ENCODE peak calls at places on chromosomes 11 and 22, in six cellular contexts. One of them, this sample, is unnamed.

GRCh38 chr11:113163291-113164030 is 150.9 kb upstream of the TTC12 start:
- DNase-seq in substantia nigra: no peak
- DNase-seq in cardiac muscle cell: peak
- DNase-seq in mammary epithelial cell: no peak
- DNase-seq in brain microvascular endothelial cell: no peak
- DNase-seq in AG04450: no peak
- DNase-seq in this sample: no peak

GRCh38 chr11:122763108-122763507 is 75.2 kb upstream of the CRTAM start:
- DNase-seq in brain microvascular endothelial cell: no peak
- DNase-seq in AG04450: no peak
- DNase-seq in substantia nigra: no peak
- DNase-seq in mammary epithelial cell: no peak
- DNase-seq in cardiac muscle cell: no peak
- DNase-seq in this sample: no peak

GRCh38 chr11:17012179-17012578 is 2.0 kb downstream of the PLEKHA7 start:
- DNase-seq in substantia nigra: no peak
- DNase-seq in mammary epithelial cell: no peak
- DNase-seq in AG04450: no peak
- DNase-seq in brain microvascular endothelial cell: no peak
- DNase-seq in cardiac muscle cell: no peak
- DNase-seq in this sample: no peak

GRCh38 chr11:11973361-11973800 is 35.0 kb downstream of the DKK3 start:
- DNase-seq in substantia nigra: no peak
- DNase-seq in cardiac muscle cell: peak
- DNase-seq in brain microvascular endothelial cell: no peak
- DNase-seq in AG04450: no peak
- DNase-seq in mammary epithelial cell: no peak
- DNase-seq in this sample: no peak

GRCh38 chr11:102620858-102621561 is 4.1 kb downstream of the MMP20 start:
- DNase-seq in substantia nigra: no peak
- DNase-seq in cardiac muscle cell: peak
- DNase-seq in brain microvascular endothelial cell: peak
- DNase-seq in AG04450: peak
- DNase-seq in mammary epithelial cell: no peak
- DNase-seq in this sample: no peak

GRCh38 chr11:114359342-114359741 is 41.0 kb downstream of the C11orf71 start:
- DNase-seq in cardiac muscle cell: peak
- DNase-seq in AG04450: no peak
- DNase-seq in substantia nigra: no peak
- DNase-seq in mammary epithelial cell: no peak
- DNase-seq in brain microvascular endothelial cell: no peak
- DNase-seq in this sample: no peak

GRCh38 chr22:28034145-28034759 is 115.2 kb upstream of the PITPNB start:
- DNase-seq in brain microvascular endothelial cell: no peak
- DNase-seq in mammary epithelial cell: no peak
- DNase-seq in AG04450: no peak
- DNase-seq in cardiac muscle cell: no peak
- DNase-seq in substantia nigra: no peak
- DNase-seq in this sample: no peak

GRCh38 chr22:49049691-49050090 is 778.0 kb downstream of the BRD1 start:
- DNase-seq in brain microvascular endothelial cell: no peak
- DNase-seq in substantia nigra: no peak
- DNase-seq in AG04450: no peak
- DNase-seq in mammary epithelial cell: no peak
- DNase-seq in cardiac muscle cell: no peak
- DNase-seq in this sample: no peak

GRCh38 chr11:133999355-133999754 is 42.6 kb upstream of the IGSF9B start:
- DNase-seq in mammary epithelial cell: no peak
- DNase-seq in cardiac muscle cell: no peak
- DNase-seq in brain microvascular endothelial cell: no peak
- DNase-seq in AG04450: no peak
- DNase-seq in substantia nigra: no peak
- DNase-seq in this sample: no peak

GRCh38 chr22:23058481-23059336 is 11.6 kb upstream of the GNAZ start:
- DNase-seq in cardiac muscle cell: no peak
- DNase-seq in substantia nigra: no peak
- DNase-seq in mammary epithelial cell: no peak
- DNase-seq in AG04450: no peak
- DNase-seq in brain microvascular endothelial cell: no peak
- DNase-seq in this sample: no peak

GRCh38 chr11:105582497-105582896 is 27.4 kb upstream of the GRIA4 start:
- DNase-seq in brain microvascular endothelial cell: no peak
- DNase-seq in substantia nigra: no peak
- DNase-seq in mammary epithelial cell: peak
- DNase-seq in AG04450: no peak
- DNase-seq in cardiac muscle cell: no peak
- DNase-seq in this sample: no peak

GRCh38 chr11:77188323-77188911 is 60.4 kb downstream of the MYO7A start:
- DNase-seq in brain microvascular endothelial cell: peak
- DNase-seq in substantia nigra: no peak
- DNase-seq in AG04450: peak
- DNase-seq in cardiac muscle cell: peak
- DNase-seq in mammary epithelial cell: peak
- DNase-seq in this sample: no peak

GRCh38 chr11:76752321-76753175 is 30.6 kb upstream of the TSKU start:
- DNase-seq in substantia nigra: no peak
- DNase-seq in cardiac muscle cell: peak
- DNase-seq in mammary epithelial cell: no peak
- DNase-seq in brain microvascular endothelial cell: peak
- DNase-seq in AG04450: peak
- DNase-seq in this sample: no peak

GRCh38 chr11:80146231-80146630 is 705.4 kb upstream of the TENM4 start:
- DNase-seq in brain microvascular endothelial cell: no peak
- DNase-seq in AG04450: no peak
- DNase-seq in substantia nigra: no peak
- DNase-seq in mammary epithelial cell: peak
- DNase-seq in cardiac muscle cell: no peak
- DNase-seq in this sample: no peak

DNA sequence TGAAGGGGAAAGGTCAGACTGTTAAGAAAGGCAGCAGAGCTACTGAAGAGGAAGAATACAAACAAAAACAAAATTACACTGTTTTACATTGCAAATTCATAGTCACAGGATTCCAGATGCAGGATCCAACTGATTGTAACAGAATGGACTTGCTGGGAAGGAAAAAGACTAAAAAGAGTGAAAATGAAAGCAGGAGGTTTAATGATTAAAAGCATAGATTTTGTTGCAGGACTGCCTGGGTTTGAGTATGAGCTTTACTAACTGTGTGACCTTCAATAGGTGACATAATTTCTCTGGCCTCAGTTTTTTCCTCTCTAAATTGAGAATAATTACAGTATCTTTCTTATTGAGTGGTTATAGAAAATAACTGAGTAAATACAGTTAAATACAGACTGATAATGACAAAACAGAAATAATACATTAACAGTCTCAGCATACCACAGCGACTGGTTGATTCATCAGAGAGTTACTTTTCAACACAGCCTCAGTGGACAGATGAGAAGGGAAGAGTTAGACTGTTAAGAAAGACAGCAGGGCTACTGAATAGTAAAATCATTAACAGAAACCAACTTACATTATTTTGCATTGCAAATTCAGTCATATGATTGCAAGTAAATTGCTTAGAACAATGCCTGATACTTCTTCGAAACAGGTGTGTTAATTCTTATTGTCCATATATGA is 704.2 kb upstream of the TENM4 start:
- DNase-seq in AG04450: no peak
- DNase-seq in brain microvascular endothelial cell: no peak
- DNase-seq in cardiac muscle cell: no peak
- DNase-seq in mammary epithelial cell: no peak
- DNase-seq in substantia nigra: no peak
- DNase-seq in this sample: no peak
- H3K27ac ChIP-seq in AG04450: no peak
- H3K27ac ChIP-seq in brain microvascular endothelial cell: no peak
- H3K27ac ChIP-seq in cardiac muscle cell: no peak
- H3K27ac ChIP-seq in mammary epithelial cell: no peak
- H3K27ac ChIP-seq in substantia nigra: no peak
- H3K27ac ChIP-seq in this sample: no peak

GRCh38 chr11:72039108-72039850 is 40.6 kb downstream of the IL18BP start:
- DNase-seq in cardiac muscle cell: peak
- DNase-seq in brain microvascular endothelial cell: no peak
- DNase-seq in mammary epithelial cell: no peak
- DNase-seq in AG04450: peak
- DNase-seq in substantia nigra: no peak
- DNase-seq in this sample: no peak
- H3K27ac ChIP-seq in cardiac muscle cell: peak
- H3K27ac ChIP-seq in brain microvascular endothelial cell: peak
- H3K27ac ChIP-seq in mammary epithelial cell: peak
- H3K27ac ChIP-seq in AG04450: peak
- H3K27ac ChIP-seq in substantia nigra: peak
- H3K27ac ChIP-seq in this sample: peak

GRCh38 chr11:67311556-67312082 is 8.3 kb downstream of the SSH3 start:
- DNase-seq in brain microvascular endothelial cell: no peak
- DNase-seq in AG04450: no peak
- DNase-seq in cardiac muscle cell: no peak
- DNase-seq in mammary epithelial cell: no peak
- DNase-seq in substantia nigra: no peak
- DNase-seq in this sample: peak
- H3K27ac ChIP-seq in brain microvascular endothelial cell: no peak
- H3K27ac ChIP-seq in AG04450: no peak
- H3K27ac ChIP-seq in cardiac muscle cell: no peak
- H3K27ac ChIP-seq in mammary epithelial cell: peak
- H3K27ac ChIP-seq in substantia nigra: no peak
- H3K27ac ChIP-seq in this sample: peak

GRCh38 chr22:45886502-45886901 is 90.5 kb downstream of the WNT7B start:
- DNase-seq in mammary epithelial cell: no peak
- DNase-seq in substantia nigra: no peak
- DNase-seq in AG04450: no peak
- DNase-seq in cardiac muscle cell: no peak
- DNase-seq in brain microvascular endothelial cell: no peak
- DNase-seq in this sample: no peak
- H3K27ac ChIP-seq in mammary epithelial cell: no peak
- H3K27ac ChIP-seq in substantia nigra: no peak
- H3K27ac ChIP-seq in AG04450: no peak
- H3K27ac ChIP-seq in cardiac muscle cell: no peak
- H3K27ac ChIP-seq in brain microvascular endothelial cell: no peak
- H3K27ac ChIP-seq in this sample: no peak

GRCh38 chr11:44568358-44568705 is 2.9 kb downstream of the CD82 start:
- DNase-seq in mammary epithelial cell: no peak
- DNase-seq in brain microvascular endothelial cell: no peak
- DNase-seq in cardiac muscle cell: no peak
- DNase-seq in AG04450: no peak
- DNase-seq in substantia nigra: no peak
- DNase-seq in this sample: no peak

GRCh38 chr11:44565746-44566558 is 489 bp downstream of the CD82 start:
- DNase-seq in AG04450: no peak
- DNase-seq in brain microvascular endothelial cell: no peak
- DNase-seq in cardiac muscle cell: no peak
- DNase-seq in mammary epithelial cell: no peak
- DNase-seq in substantia nigra: no peak
- DNase-seq in this sample: no peak

GRCh38 chr11:44567876-44568256 is 2.4 kb downstream of the CD82 start:
- DNase-seq in brain microvascular endothelial cell: no peak
- DNase-seq in cardiac muscle cell: no peak
- DNase-seq in mammary epithelial cell: no peak
- DNase-seq in AG04450: no peak
- DNase-seq in substantia nigra: no peak
- DNase-seq in this sample: no peak

GRCh38 chr11:44566559-44566949 is 1.1 kb downstream of the CD82 start:
- DNase-seq in brain microvascular endothelial cell: no peak
- DNase-seq in mammary epithelial cell: no peak
- DNase-seq in AG04450: no peak
- DNase-seq in cardiac muscle cell: no peak
- DNase-seq in substantia nigra: no peak
- DNase-seq in this sample: no peak

GRCh38 chr11:44566952-44567875 is 1.8 kb downstream of the CD82 start:
- DNase-seq in AG04450: no peak
- DNase-seq in substantia nigra: no peak
- DNase-seq in cardiac muscle cell: no peak
- DNase-seq in mammary epithelial cell: no peak
- DNase-seq in brain microvascular endothelial cell: no peak
- DNase-seq in this sample: no peak
- H3K27ac ChIP-seq in AG04450: peak
- H3K27ac ChIP-seq in substantia nigra: peak
- H3K27ac ChIP-seq in cardiac muscle cell: no peak
- H3K27ac ChIP-seq in mammary epithelial cell: no peak
- H3K27ac ChIP-seq in brain microvascular endothelial cell: no peak
- H3K27ac ChIP-seq in this sample: no peak

GRCh38 chr11:33389635-33390034 is 132.5 kb downstream of the HIPK3 start:
- DNase-seq in mammary epithelial cell: no peak
- DNase-seq in substantia nigra: no peak
- DNase-seq in cardiac muscle cell: no peak
- DNase-seq in AG04450: no peak
- DNase-seq in brain microvascular endothelial cell: no peak
- DNase-seq in this sample: no peak
- H3K27ac ChIP-seq in mammary epithelial cell: no peak
- H3K27ac ChIP-seq in substantia nigra: no peak
- H3K27ac ChIP-seq in cardiac muscle cell: no peak
- H3K27ac ChIP-seq in AG04450: no peak
- H3K27ac ChIP-seq in brain microvascular endothelial cell: no peak
- H3K27ac ChIP-seq in this sample: no peak

DNA sequence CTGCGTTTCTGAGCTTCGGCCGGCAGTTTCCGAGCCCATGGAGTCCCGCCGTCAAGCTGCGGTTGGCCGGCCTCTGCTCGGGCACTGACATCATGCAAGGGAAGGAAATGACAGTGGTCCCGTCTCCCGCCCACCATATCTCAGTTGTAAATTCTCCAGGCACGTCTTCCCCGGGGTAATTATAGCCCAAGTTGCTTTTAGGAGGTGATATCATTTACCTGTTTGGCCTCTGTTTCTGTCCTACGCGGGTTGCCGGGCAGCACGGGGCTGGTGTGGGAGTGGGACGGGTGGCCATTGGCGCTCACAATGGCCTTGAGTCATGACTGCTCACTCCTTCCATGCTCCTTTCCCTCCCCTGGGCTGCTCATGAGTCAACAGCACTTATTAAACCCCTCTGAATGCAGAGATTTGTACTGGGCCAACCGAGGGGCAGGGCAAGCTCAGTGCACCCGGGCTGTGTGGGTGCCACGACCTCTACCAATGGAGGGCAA is 4.2 kb upstream of the ANO1 start:
- DNase-seq in substantia nigra: no peak
- DNase-seq in cardiac muscle cell: peak
- DNase-seq in AG04450: no peak
- DNase-seq in mammary epithelial cell: peak
- DNase-seq in brain microvascular endothelial cell: peak
- DNase-seq in this sample: no peak
- H3K27ac ChIP-seq in substantia nigra: no peak
- H3K27ac ChIP-seq in cardiac muscle cell: no peak
- H3K27ac ChIP-seq in AG04450: no peak
- H3K27ac ChIP-seq in mammary epithelial cell: no peak
- H3K27ac ChIP-seq in brain microvascular endothelial cell: no peak
- H3K27ac ChIP-seq in this sample: no peak

GRCh38 chr11:35223429-35223828 is 84.5 kb downstream of the CD44 start:
- DNase-seq in brain microvascular endothelial cell: peak
- DNase-seq in mammary epithelial cell: no peak
- DNase-seq in AG04450: peak
- DNase-seq in substantia nigra: no peak
- DNase-seq in cardiac muscle cell: peak
- DNase-seq in this sample: no peak
- H3K27ac ChIP-seq in brain microvascular endothelial cell: no peak
- H3K27ac ChIP-seq in mammary epithelial cell: no peak
- H3K27ac ChIP-seq in AG04450: peak
- H3K27ac ChIP-seq in substantia nigra: no peak
- H3K27ac ChIP-seq in cardiac muscle cell: no peak
- H3K27ac ChIP-seq in this sample: no peak